ENCODE peak calls at places on chromosomes 13 and 19, in five cellular contexts. M is colonic mucosa; B is activated CD4-positive, alpha-beta T cell treated with anti-CD3 and anti-CD28 coated beads for 24 hours; A is progenitor cell of endocrine pancreas; F is LoVo. L is an unnamed sample.
A peak's percentile ranks its signal among the peaks of the same experiment; 100 is the strongest.

GRCh38 chr13:114099191-114099590 is 33.2 kb downstream of the RASA3 start:
- DNase-seq in M (peak; percentile 47), B (no peak), A (no peak), F (peak; percentile 29), L (no peak)

GRCh38 chr13:25802579-25802978 is 249.2 kb downstream of the SHISA2 start:
- DNase-seq in M (no peak), B (no peak), A (no peak), F (no peak), L (no peak)

GRCh38 chr19:49356382-49356781 is 5.8 kb downstream of the TEAD2 start:
- DNase-seq in M (no peak), B (no peak), A (no peak), F (no peak), L (no peak)

GRCh38 chr13:97386832-97387486 is 47.0 kb upstream of the RAP2A start:
- DNase-seq in M (no peak), B (no peak), A (no peak), F (no peak), L (no peak)

GRCh38 chr19:7766535-7766934 is 3.5 kb downstream of the CLEC4M start:
- DNase-seq in M (no peak), B (no peak), A (no peak), F (no peak), L (no peak)

GRCh38 chr19:30208661-30209060 is 163.5 kb upstream of the ZNF536 start:
- DNase-seq in M (no peak), B (no peak), A (no peak), F (no peak), L (no peak)

GRCh38 chr19:11196406-11197287 is 698 bp downstream of the KANK2 start:
- DNase-seq in M (peak; percentile 43), B (no peak), A (no peak), F (no peak), L (peak; percentile 63)

GRCh38 chr13:26540319-26540718 is 17.2 kb upstream of the WASF3 start:
- DNase-seq in M (no peak), B (no peak), A (no peak), F (no peak), L (no peak)

GRCh38 chr13:113149711-113150544 is 8.5 kb upstream of the PROZ start:
- DNase-seq in M (no peak), B (no peak), A (no peak), F (no peak), L (peak; percentile 81)

GRCh38 chr13:113742000-113742441 is 17.0 kb upstream of the TMEM255B start:
- DNase-seq in M (peak; percentile 53), B (no peak), A (no peak), F (peak; percentile 22), L (no peak)

GRCh38 chr19:19155495-19156219 is 14.4 kb downstream of the MEF2B start:
- DNase-seq in M (no peak), B (no peak), A (no peak), F (no peak), L (no peak)

GRCh38 chr13:108178105-108178504 is 37.2 kb downstream of the LIG4 start:
- DNase-seq in M (no peak), B (no peak), A (no peak), F (no peak), L (no peak)

GRCh38 chr19:39514840-39515550 is at the start of gene SELENOV:
- DNase-seq in M (no peak), B (no peak), A (peak; percentile 60), F (no peak), L (no peak)

GRCh38 chr19:14558370-14559066 is 13.3 kb downstream of the NDUFB7 start:
- DNase-seq in M (no peak), B (no peak), A (no peak), F (no peak), L (no peak)

GRCh38 chr13:97076898-97077297 is 82.6 kb upstream of the OXGR1 start:
- DNase-seq in M (no peak), B (no peak), A (no peak), F (no peak), L (no peak)

GRCh38 chr19:22882797-22883196 is 50.7 kb downstream of the ZNF723 start:
- DNase-seq in M (no peak), B (no peak), A (no peak), F (no peak), L (no peak)

GRCh38 chr19:29850482-29850881 is 38.7 kb downstream of the CCNE1 start:
- DNase-seq in M (no peak), B (no peak), A (no peak), F (no peak), L (no peak)

GRCh38 chr13:39263531-39263930 is 225.3 kb downstream of the NHLRC3 start:
- DNase-seq in M (no peak), B (no peak), A (no peak), F (no peak), L (no peak)

GRCh38 chr13:79867248-79867647 is 386.3 kb downstream of the NDFIP2 start:
- DNase-seq in M (no peak), B (no peak), A (no peak), F (no peak), L (no peak)

GRCh38 chr13:98370806-98371553 is 193.9 kb upstream of the RNF113B start:
- DNase-seq in M (no peak), B (no peak), A (no peak), F (no peak), L (no peak)

GRCh38 chr13:63625869-63626268 is 2210.2 kb upstream of the PCDH20 start:
- DNase-seq in M (no peak), B (no peak), A (no peak), F (no peak), L (no peak)

GRCh38 chr19:13974073-13974472 is 21.8 kb downstream of the DCAF15 start:
- DNase-seq in M (no peak), B (no peak), A (no peak), F (no peak), L (no peak)

GRCh38 chr13:99501952-99502310 is 659 bp downstream of the TM9SF2 start:
- DNase-seq in M (peak; percentile 55), B (no peak), A (no peak), F (no peak), L (peak; percentile 56)

GRCh38 chr19:844300-844971 is 3.6 kb downstream of the PRTN3 start:
- DNase-seq in M (no peak), B (no peak), A (no peak), F (no peak), L (no peak)

GRCh38 chr19:35013047-35013819 is 13.1 kb downstream of the GRAMD1A start:
- DNase-seq in M (peak; percentile 78), B (peak; percentile 76), A (peak; percentile 65), F (no peak), L (peak; percentile 79)

L was measured in left lobe of liver.